ENCODE peak calls at places on chromosomes 11 and 22, in four cellular contexts. One of them, this sample, is unnamed.

GRCh38 chr22:39920134-39920743 is 19.4 kb downstream of the GRAP2 start:
- DNase-seq in mesendoderm: no peak
- DNase-seq in PC-9: no peak
- DNase-seq in naive thymus-derived CD4-positive, alpha-beta T cell: no peak
- DNase-seq in this sample: no peak

GRCh38 chr22:25759825-25760231 is 17.8 kb downstream of the MYO18B start:
- DNase-seq in mesendoderm: peak
- DNase-seq in PC-9: peak
- DNase-seq in naive thymus-derived CD4-positive, alpha-beta T cell: no peak
- DNase-seq in this sample: peak

GRCh38 chr22:18044548-18045271 is 20.3 kb upstream of the MICAL3 start:
- DNase-seq in naive thymus-derived CD4-positive, alpha-beta T cell: no peak
- DNase-seq in PC-9: no peak
- DNase-seq in mesendoderm: no peak
- DNase-seq in this sample: no peak

GRCh38 chr11:84249344-84250135 is 963.4 kb upstream of the CCDC90B start:
- DNase-seq in PC-9: no peak
- DNase-seq in naive thymus-derived CD4-positive, alpha-beta T cell: no peak
- DNase-seq in mesendoderm: no peak
- DNase-seq in this sample: peak

GRCh38 chr11:45269678-45270077 is 16.5 kb downstream of the SYT13 start:
- DNase-seq in PC-9: no peak
- DNase-seq in mesendoderm: no peak
- DNase-seq in naive thymus-derived CD4-positive, alpha-beta T cell: no peak
- DNase-seq in this sample: no peak

GRCh38 chr11:99068832-99069231 is 48.1 kb downstream of the CNTN5 start:
- DNase-seq in naive thymus-derived CD4-positive, alpha-beta T cell: no peak
- DNase-seq in PC-9: no peak
- DNase-seq in mesendoderm: peak
- DNase-seq in this sample: no peak

GRCh38 chr22:49942565-49943404 is 17.8 kb upstream of the PIM3 start:
- DNase-seq in mesendoderm: no peak
- DNase-seq in naive thymus-derived CD4-positive, alpha-beta T cell: no peak
- DNase-seq in PC-9: no peak
- DNase-seq in this sample: no peak

GRCh38 chr11:86784247-86784681 is 16.1 kb upstream of the PRSS23 start:
- DNase-seq in mesendoderm: no peak
- DNase-seq in naive thymus-derived CD4-positive, alpha-beta T cell: no peak
- DNase-seq in PC-9: no peak
- DNase-seq in this sample: no peak

GRCh38 chr11:90779098-90779497 is 556.2 kb upstream of the CHORDC1 start:
- DNase-seq in naive thymus-derived CD4-positive, alpha-beta T cell: no peak
- DNase-seq in PC-9: no peak
- DNase-seq in mesendoderm: no peak
- DNase-seq in this sample: no peak

GRCh38 chr11:73157141-73158010 is 15.3 kb upstream of the FCHSD2 start:
- DNase-seq in naive thymus-derived CD4-positive, alpha-beta T cell: no peak
- DNase-seq in PC-9: peak
- DNase-seq in mesendoderm: no peak
- DNase-seq in this sample: peak

GRCh38 chr11:33172996-33173395 is 11.7 kb upstream of the CSTF3 start:
- DNase-seq in mesendoderm: peak
- DNase-seq in naive thymus-derived CD4-positive, alpha-beta T cell: no peak
- DNase-seq in PC-9: no peak
- DNase-seq in this sample: no peak

GRCh38 chr11:33828604-33829429 is 54.5 kb upstream of the FBXO3 start:
- DNase-seq in mesendoderm: no peak
- DNase-seq in PC-9: no peak
- DNase-seq in naive thymus-derived CD4-positive, alpha-beta T cell: no peak
- DNase-seq in this sample: no peak

DNA sequence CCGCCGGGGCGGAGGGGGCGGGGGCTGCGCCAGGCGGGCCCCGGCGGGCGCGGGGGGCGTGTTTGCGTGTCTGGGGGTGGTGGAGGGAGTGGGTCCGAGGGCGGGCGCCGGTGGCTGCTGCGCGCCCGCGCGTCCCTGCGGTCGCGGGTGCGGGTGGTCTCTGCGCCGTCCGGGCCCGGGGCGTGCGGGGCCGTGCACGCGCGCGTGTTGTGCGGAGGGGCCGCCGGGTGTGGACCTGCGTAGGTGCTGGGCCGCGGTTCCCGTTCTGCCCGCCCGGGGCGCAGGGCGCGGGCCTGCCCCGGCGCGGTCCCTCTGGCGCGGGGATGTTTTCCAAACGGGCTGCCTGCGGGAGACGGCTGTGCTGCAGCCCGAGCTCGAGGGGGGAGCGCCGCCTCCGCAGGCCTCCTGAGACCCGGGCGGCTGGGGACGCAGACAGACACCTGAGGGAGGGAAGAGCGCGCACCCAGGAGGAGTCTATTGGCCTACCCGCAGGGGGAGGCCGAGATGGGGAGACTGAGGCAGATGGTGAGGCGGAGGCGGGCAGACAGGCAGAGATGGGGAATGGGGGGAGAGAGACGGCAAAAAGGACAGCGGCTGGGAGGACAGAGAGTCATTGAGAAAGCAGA is 442 bp downstream of the PELI3 start:
- DNase-seq in naive thymus-derived CD4-positive, alpha-beta T cell: no peak
- DNase-seq in mesendoderm: peak
- DNase-seq in PC-9: peak
- DNase-seq in this sample: no peak
- H3K27ac ChIP-seq in naive thymus-derived CD4-positive, alpha-beta T cell: peak
- H3K27ac ChIP-seq in mesendoderm: no peak
- H3K27ac ChIP-seq in PC-9: no peak
- H3K27ac ChIP-seq in this sample: peak

GRCh38 chr22:48331266-48331665 is 1496.4 kb downstream of the BRD1 start:
- DNase-seq in mesendoderm: no peak
- DNase-seq in naive thymus-derived CD4-positive, alpha-beta T cell: no peak
- DNase-seq in PC-9: no peak
- DNase-seq in this sample: no peak
- H3K27ac ChIP-seq in mesendoderm: no peak
- H3K27ac ChIP-seq in naive thymus-derived CD4-positive, alpha-beta T cell: no peak
- H3K27ac ChIP-seq in PC-9: no peak
- H3K27ac ChIP-seq in this sample: no peak

GRCh38 chr11:6614446-6614845 is 2.4 kb upstream of the TAF10 start:
- DNase-seq in mesendoderm: no peak
- DNase-seq in naive thymus-derived CD4-positive, alpha-beta T cell: no peak
- DNase-seq in PC-9: no peak
- DNase-seq in this sample: no peak
- H3K27ac ChIP-seq in mesendoderm: no peak
- H3K27ac ChIP-seq in naive thymus-derived CD4-positive, alpha-beta T cell: no peak
- H3K27ac ChIP-seq in PC-9: no peak
- H3K27ac ChIP-seq in this sample: no peak

DNA sequence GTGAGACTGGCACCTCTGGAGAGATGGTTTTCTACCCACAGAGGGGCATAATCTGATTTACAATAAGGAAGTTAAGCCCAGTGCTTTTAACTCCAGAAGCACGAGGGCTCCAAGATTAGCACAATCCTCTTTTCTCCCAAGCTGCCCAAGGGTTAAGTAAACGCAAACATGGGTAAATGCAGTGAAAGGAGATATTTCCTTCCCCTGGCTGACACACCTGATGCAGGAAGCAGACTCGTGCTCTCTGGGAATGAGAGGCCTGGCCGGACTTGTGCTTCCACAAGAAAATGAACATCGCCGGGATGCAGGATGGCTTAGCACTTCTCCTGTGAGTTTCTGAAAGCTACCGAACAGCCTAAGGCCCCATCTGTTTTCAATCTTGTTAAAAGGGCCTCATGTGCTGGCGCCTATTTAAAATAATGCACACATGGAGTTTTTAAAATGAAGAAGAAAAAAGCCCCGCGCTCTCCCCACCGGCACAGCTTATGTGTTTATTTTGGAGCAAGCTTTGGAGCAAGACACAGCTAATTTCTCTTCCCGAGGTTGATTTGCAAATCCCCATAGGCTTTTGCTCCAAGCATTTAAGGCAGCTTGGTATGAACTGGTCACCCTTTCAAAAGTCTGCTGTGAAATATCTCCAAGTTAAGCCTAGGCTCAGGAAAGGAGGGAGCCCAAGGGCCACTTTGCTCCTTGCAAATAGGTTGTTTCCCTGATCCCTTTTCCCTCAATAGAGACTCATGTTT is 100.9 kb downstream of the SYN3 start:
- DNase-seq in mesendoderm: no peak
- DNase-seq in naive thymus-derived CD4-positive, alpha-beta T cell: no peak
- DNase-seq in PC-9: no peak
- DNase-seq in this sample: no peak
- H3K27ac ChIP-seq in mesendoderm: no peak
- H3K27ac ChIP-seq in naive thymus-derived CD4-positive, alpha-beta T cell: no peak
- H3K27ac ChIP-seq in PC-9: no peak
- H3K27ac ChIP-seq in this sample: no peak

This sample was measured in foreskin keratinocyte.